ENCODE peak calls at places on chromosomes 2 and 18, in ten cellular contexts. N is thoracic aorta; U is stimulated activated CD4-positive, alpha-beta T cell treated with anti-CD3 and anti-CD28 coated beads, Interleukin-15, amount 100 ng/mL, for 1 hour; W is right cardiac atrium; P is endodermal cell; R is mesendoderm; E is Calu3; T is activated CD4-positive, alpha-beta T cell treated with anti-CD3 and anti-CD28 coated beads, Interleukin-2, amount 50 U/mL, for 4 hours; J is stimulated activated CD8-positive, alpha-beta memory T cell treated with anti-CD3 and anti-CD28 coated beads, Interleukin-12 subunit alpha, Interleukin-12 subunit beta, amount 100 ng/mL, for 4 hours; B is astrocyte. M is an unnamed sample.

GRCh38 chr2:65503746-65504145 is 71.3 kb upstream of the SPRED2 start:
- DNase-seq in N (no peak), U (no peak), W (no peak), P (no peak), R (no peak), E (no peak), T (no peak), J (no peak), B (no peak), M (no peak)

GRCh38 chr2:149223472-149224062 is 106.8 kb upstream of the LYPD6 start:
- DNase-seq in N (no peak), U (no peak), W (no peak), P (no peak), R (peak), E (no peak), T (no peak), J (no peak), B (no peak), M (no peak)

GRCh38 chr2:60316381-60317028 is 236.9 kb downstream of the BCL11A start:
- DNase-seq in N (no peak), U (no peak), W (no peak), P (peak), R (no peak), E (no peak), T (no peak), J (no peak), B (no peak), M (peak)

GRCh38 chr18:48166971-48167370 is 236.5 kb upstream of the SMAD2 start:
- DNase-seq in N (no peak), U (no peak), W (peak), P (no peak), R (no peak), E (no peak), T (no peak), J (no peak), B (no peak), M (no peak)

GRCh38 chr2:20164061-20164733 is 60.7 kb downstream of the SDC1 start:
- DNase-seq in N (no peak), U (no peak), W (no peak), P (peak), R (peak), E (no peak), T (no peak), J (no peak), B (peak), M (no peak)

GRCh38 chr2:85448840-85449588 is 30.5 kb downstream of the SH2D6 start:
- DNase-seq in N (no peak), U (no peak), W (no peak), P (no peak), R (no peak), E (no peak), T (no peak), J (no peak), B (no peak), M (no peak)

GRCh38 chr2:99928472-99929053 is 213.8 kb downstream of the AFF3 start:
- DNase-seq in N (no peak), U (no peak), W (no peak), P (no peak), R (no peak), E (no peak), T (no peak), J (no peak), B (no peak), M (peak)

GRCh38 chr2:192051533-192051932 is 143.2 kb downstream of the TMEFF2 start:
- DNase-seq in N (no peak), U (no peak), W (no peak), P (no peak), R (no peak), E (no peak), T (no peak), J (no peak), B (no peak), M (no peak)

GRCh38 chr2:106061971-106062370 is 132.1 kb downstream of the UXS1 start:
- DNase-seq in N (no peak), U (no peak), W (no peak), P (no peak), R (no peak), E (no peak), T (no peak), J (no peak), B (no peak), M (no peak)

GRCh38 chr18:32261003-32261402 is 71.2 kb downstream of the MEP1B start:
- DNase-seq in N (no peak), U (no peak), W (no peak), P (no peak), R (no peak), E (no peak), T (no peak), J (no peak), B (no peak), M (no peak)

GRCh38 chr2:231936491-231936890 is 10.3 kb upstream of the NPPC start:
- DNase-seq in N (no peak), U (no peak), W (no peak), P (no peak), R (no peak), E (no peak), T (no peak), J (no peak), B (peak), M (no peak)

GRCh38 chr2:101820519-101820918 is 123.0 kb downstream of the MAP4K4 start:
- DNase-seq in N (no peak), U (no peak), W (no peak), P (no peak), R (peak), E (peak), T (no peak), J (no peak), B (peak), M (no peak)

GRCh38 chr18:3321133-3321812 is 59.3 kb downstream of the MYL12B start:
- DNase-seq in N (no peak), U (no peak), W (no peak), P (no peak), R (no peak), E (peak), T (no peak), J (no peak), B (peak), M (peak)

GRCh38 chr2:85954918-85955420 is 66.2 kb upstream of the ST3GAL5 start:
- DNase-seq in N (no peak), U (no peak), W (no peak), P (no peak), R (no peak), E (peak), T (no peak), J (no peak), B (no peak), M (no peak)

GRCh38 chr2:157849591-157849990 is 26.5 kb downstream of the ACVR1 start:
- DNase-seq in N (no peak), U (no peak), W (no peak), P (no peak), R (no peak), E (peak), T (no peak), J (no peak), B (no peak), M (no peak)

GRCh38 chr18:4130734-4131719 is 324.1 kb downstream of the DLGAP1 start:
- DNase-seq in N (no peak), U (no peak), W (no peak), P (no peak), R (peak), E (peak), T (no peak), J (no peak), B (no peak), M (no peak)

GRCh38 chr18:48238636-48239035 is 170.5 kb downstream of the ZBTB7C start:
- DNase-seq in N (no peak), U (no peak), W (no peak), P (no peak), R (peak), E (no peak), T (no peak), J (no peak), B (no peak), M (no peak)

GRCh38 chr2:198054299-198054698 is 249.9 kb downstream of the PLCL1 start:
- DNase-seq in N (no peak), U (peak), W (peak), P (peak), R (peak), E (peak), T (peak), J (no peak), B (peak), M (peak)

GRCh38 chr2:108330971-108331370 is 42.3 kb downstream of the SULT1C2 start:
- DNase-seq in N (no peak), U (no peak), W (no peak), P (no peak), R (no peak), E (no peak), T (no peak), J (no peak), B (no peak), M (no peak)

GRCh38 chr2:136048886-136049832 is 63.7 kb upstream of the DARS1 start:
- DNase-seq in N (no peak), U (no peak), W (no peak), P (no peak), R (no peak), E (no peak), T (no peak), J (no peak), B (no peak), M (no peak)

GRCh38 chr2:104836253-104836652 is 17.7 kb upstream of the POU3F3 start:
- DNase-seq in N (no peak), U (no peak), W (no peak), P (no peak), R (no peak), E (no peak), T (no peak), J (no peak), B (no peak), M (no peak)

GRCh38 chr2:1282552-1282951 is 130.7 kb upstream of the TPO start:
- DNase-seq in N (no peak), U (no peak), W (peak), P (no peak), R (peak), E (no peak), T (no peak), J (no peak), B (no peak), M (no peak)

GRCh38 chr2:146324954-146325353 is 1519.9 kb upstream of the ACVR2A start:
- DNase-seq in N (no peak), U (no peak), W (no peak), P (no peak), R (no peak), E (no peak), T (no peak), J (no peak), B (peak), M (no peak)

GRCh38 chr2:150981826-150982225 is 279.8 kb downstream of the RBM43 start:
- DNase-seq in N (no peak), U (no peak), W (no peak), P (no peak), R (peak), E (no peak), T (no peak), J (no peak), B (peak), M (no peak)

GRCh38 chr18:10744653-10745052 is 218.8 kb downstream of the NAPG start:
- DNase-seq in N (no peak), U (no peak), W (no peak), P (no peak), R (no peak), E (no peak), T (no peak), J (no peak), B (no peak), M (no peak)

GRCh38 chr2:229733606-229734205 is 19.4 kb upstream of the DNER start:
- DNase-seq in N (no peak), U (no peak), W (no peak), P (peak), R (peak), E (no peak), T (no peak), J (no peak), B (no peak), M (no peak)

GRCh38 chr2:26574066-26574899 is 66.9 kb downstream of the CIB4 start:
- DNase-seq in N (no peak), U (no peak), W (no peak), P (no peak), R (no peak), E (no peak), T (no peak), J (no peak), B (no peak), M (no peak)

GRCh38 chr2:127201452-127201851 is 18.6 kb downstream of the CYP27C1 start:
- DNase-seq in N (no peak), U (no peak), W (no peak), P (peak), R (no peak), E (no peak), T (no peak), J (no peak), B (no peak), M (no peak)

GRCh38 chr2:170375192-170375591 is 197.2 kb downstream of the MYO3B start:
- DNase-seq in N (no peak), U (no peak), W (no peak), P (no peak), R (no peak), E (no peak), T (no peak), J (no peak), B (no peak), M (no peak)

GRCh38 chr18:36672437-36673344 is 156.1 kb downstream of the TPGS2 start:
- DNase-seq in N (no peak), U (no peak), W (peak), P (no peak), R (no peak), E (peak), T (no peak), J (no peak), B (peak), M (peak)

GRCh38 chr2:213476641-213477040 is 192.4 kb downstream of the SPAG16 start:
- DNase-seq in N (no peak), U (no peak), W (no peak), P (no peak), R (no peak), E (no peak), T (no peak), J (no peak), B (peak), M (no peak)

GRCh38 chr2:126914811-126915500 is 16.3 kb downstream of the TEX51 start:
- DNase-seq in N (no peak), U (no peak), W (no peak), P (peak), R (no peak), E (no peak), T (no peak), J (no peak), B (no peak), M (no peak)

GRCh38 chr2:238425505-238425978 is 1.2 kb upstream of the ASB1 start:
- DNase-seq in N (no peak), U (no peak), W (no peak), P (peak), R (no peak), E (no peak), T (no peak), J (no peak), B (no peak), M (no peak)

GRCh38 chr2:55159037-55159651 is 72.9 kb downstream of the CLHC1 start:
- DNase-seq in N (no peak), U (no peak), W (peak), P (no peak), R (no peak), E (no peak), T (no peak), J (no peak), B (no peak), M (peak)

GRCh38 chr2:138020432-138020831 is 56.2 kb downstream of the HNMT start:
- DNase-seq in N (no peak), U (no peak), W (no peak), P (no peak), R (peak), E (no peak), T (no peak), J (no peak), B (no peak), M (no peak)

GRCh38 chr18:35672897-35673296 is 91.4 kb downstream of the GALNT1 start:
- DNase-seq in N (no peak), U (no peak), W (no peak), P (no peak), R (no peak), E (peak), T (no peak), J (no peak), B (peak), M (no peak)

GRCh38 chr2:212940816-212941215 is 210.6 kb downstream of the IKZF2 start:
- DNase-seq in N (no peak), U (no peak), W (peak), P (peak), R (peak), E (peak), T (no peak), J (no peak), B (peak), M (no peak)

GRCh38 chr2:99066075-99066557 is 75.4 kb upstream of the C2orf15 start:
- DNase-seq in N (no peak), U (no peak), W (no peak), P (no peak), R (peak), E (peak), T (no peak), J (no peak), B (peak), M (peak)

GRCh38 chr2:150591901-150592300 is 104.4 kb upstream of the RND3 start:
- DNase-seq in N (no peak), U (no peak), W (no peak), P (no peak), R (no peak), E (no peak), T (no peak), J (no peak), B (peak), M (no peak)